ENCODE peak calls at places on chromosomes 16 and 17, in five cellular contexts. P, B, R, C and V are unnamed samples.

GRCh38 chr16:66277311-66278070 is 89.0 kb upstream of the CDH5 start:
- DNase-seq in P (no peak), B (no peak), R (no peak), C (peak; percentile 38), V (no peak)

GRCh38 chr17:67246648-67247415 is 1.8 kb upstream of the HELZ start:
- DNase-seq in P (peak; percentile 73), B (peak; percentile 90), R (peak; percentile 77), C (peak; percentile 99), V (no peak)

GRCh38 chr16:67923414-67924127 is 8.1 kb downstream of the CTRL start:
- DNase-seq in P (peak; percentile 25), B (no peak), R (no peak), C (no peak), V (peak; percentile 67)

GRCh38 chr17:13346081-13346533 is 255.6 kb downstream of the HS3ST3A1 start:
- DNase-seq in P (peak; percentile 98), B (no peak), R (no peak), C (peak; percentile 45), V (no peak)

GRCh38 chr16:15966420-15967222 is 17.2 kb downstream of the ABCC1 start:
- DNase-seq in P (peak; percentile 92), B (no peak), R (peak; percentile 92), C (peak; percentile 85), V (peak; percentile 69)

GRCh38 chr17:41451154-41451728 is 10.5 kb upstream of the KRT38 start:
- DNase-seq in P (peak; percentile 51), B (no peak), R (no peak), C (no peak), V (no peak)

GRCh38 chr16:38941-39892 is 14.2 kb downstream of the POLR3K start:
- DNase-seq in P (no peak), B (peak; percentile 81), R (no peak), C (peak; percentile 67), V (no peak)

GRCh38 chr16:27642753-27643152 is 92.8 kb downstream of the KATNIP start:
- DNase-seq in P (peak; percentile 20), B (peak; percentile 28), R (peak; percentile 44), C (peak; percentile 56), V (peak; percentile 39)

GRCh38 chr17:1829579-1830257 is at the start of the genes RPA1 and SMYD4:
- DNase-seq in P (peak; percentile 85), B (peak; percentile 94), R (peak; percentile 89), C (peak; percentile 93), V (peak; percentile 95)

GRCh38 chr17:58308173-58308984 is 20.2 kb downstream of the TSPOAP1 start:
- DNase-seq in P (no peak), B (no peak), R (peak; percentile 35), C (no peak), V (peak; percentile 16)

DNA sequence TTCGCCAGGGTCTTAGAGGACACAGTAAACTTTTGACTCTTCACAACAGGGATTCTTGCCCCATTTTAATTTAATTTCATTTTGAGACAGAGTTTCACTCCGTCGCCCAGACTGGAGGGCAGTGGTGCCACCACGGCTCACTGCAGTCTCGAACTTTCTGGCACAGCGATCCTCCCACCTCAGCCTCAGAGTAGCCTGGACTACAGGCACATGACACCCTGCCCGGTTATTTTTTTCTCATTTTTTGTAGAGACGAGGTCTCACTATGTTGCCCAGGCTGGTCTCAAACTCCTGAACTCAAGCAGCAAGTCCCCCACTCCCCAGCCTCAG is 329 bp upstream of the NLE1 start:
- DNase-seq in P (no peak), B (no peak), R (no peak), C (no peak), V (no peak)
- TF ChIP-seq CTCF in P (no peak), B (no peak), R (no peak), C (no peak), V (no peak)

DNA sequence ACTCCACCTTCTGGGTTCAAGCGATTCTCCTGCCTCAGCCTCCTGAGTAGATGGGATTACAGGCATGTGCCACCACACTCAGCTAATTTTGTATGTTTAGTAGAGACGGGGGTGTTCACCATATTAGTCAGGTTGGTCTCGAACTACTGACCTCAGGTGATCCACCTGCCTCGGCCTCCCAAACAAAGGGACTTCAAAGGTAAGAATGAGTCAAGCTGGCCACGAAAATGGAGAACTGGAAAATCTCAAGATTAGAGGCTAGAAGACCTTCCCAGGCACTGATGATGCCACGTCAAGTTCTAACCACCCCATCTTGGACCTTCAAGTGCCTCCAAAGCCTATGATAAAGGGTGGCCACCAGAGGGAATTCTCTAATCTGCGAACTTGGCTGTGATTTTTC is 1.3 kb upstream of the CCL15 start:
- DNase-seq in P (no peak), B (peak; percentile 52), R (no peak), C (no peak), V (no peak)
- TF ChIP-seq CTCF in P (no peak), B (no peak), R (no peak), C (no peak), V (no peak)

GRCh38 chr17:68509151-68510057 is 2.8 kb upstream of the PRKAR1A start:
- DNase-seq in P (no peak), B (peak; percentile 55), R (no peak), C (peak; percentile 43), V (no peak)

GRCh38 chr17:68511671-68512246 is 471 bp upstream of the PRKAR1A start:
- DNase-seq in P (peak; percentile 73), B (peak; percentile 74), R (peak; percentile 73), C (no peak), V (peak; percentile 92)

GRCh38 chr17:68512247-68512966 is at the start of gene PRKAR1A:
- DNase-seq in P (peak; percentile 92), B (peak; percentile 94), R (peak; percentile 96), C (peak; percentile 93), V (peak; percentile 97)

GRCh38 chr17:68512967-68513474 is 791 bp downstream of the PRKAR1A start:
- DNase-seq in P (peak; percentile 43), B (peak; percentile 16), R (peak; percentile 69), C (peak; percentile 48), V (peak; percentile 36)

GRCh38 chr17:68511254-68511670 is 968 bp upstream of the PRKAR1A start:
- DNase-seq in P (no peak), B (no peak), R (no peak), C (no peak), V (no peak)
- TF ChIP-seq CTCF in P (no peak), B (no peak), R (no peak), C (no peak), V (no peak)

GRCh38 chr17:40417258-40417608 is 463 bp downstream of the TOP2A start:
- DNase-seq in P (peak; percentile 12), B (no peak), R (peak; percentile 58), C (peak; percentile 18), V (no peak)
- TF ChIP-seq CTCF in P (no peak), B (no peak), R (no peak), C (no peak), V (peak; percentile 5)

DNA sequence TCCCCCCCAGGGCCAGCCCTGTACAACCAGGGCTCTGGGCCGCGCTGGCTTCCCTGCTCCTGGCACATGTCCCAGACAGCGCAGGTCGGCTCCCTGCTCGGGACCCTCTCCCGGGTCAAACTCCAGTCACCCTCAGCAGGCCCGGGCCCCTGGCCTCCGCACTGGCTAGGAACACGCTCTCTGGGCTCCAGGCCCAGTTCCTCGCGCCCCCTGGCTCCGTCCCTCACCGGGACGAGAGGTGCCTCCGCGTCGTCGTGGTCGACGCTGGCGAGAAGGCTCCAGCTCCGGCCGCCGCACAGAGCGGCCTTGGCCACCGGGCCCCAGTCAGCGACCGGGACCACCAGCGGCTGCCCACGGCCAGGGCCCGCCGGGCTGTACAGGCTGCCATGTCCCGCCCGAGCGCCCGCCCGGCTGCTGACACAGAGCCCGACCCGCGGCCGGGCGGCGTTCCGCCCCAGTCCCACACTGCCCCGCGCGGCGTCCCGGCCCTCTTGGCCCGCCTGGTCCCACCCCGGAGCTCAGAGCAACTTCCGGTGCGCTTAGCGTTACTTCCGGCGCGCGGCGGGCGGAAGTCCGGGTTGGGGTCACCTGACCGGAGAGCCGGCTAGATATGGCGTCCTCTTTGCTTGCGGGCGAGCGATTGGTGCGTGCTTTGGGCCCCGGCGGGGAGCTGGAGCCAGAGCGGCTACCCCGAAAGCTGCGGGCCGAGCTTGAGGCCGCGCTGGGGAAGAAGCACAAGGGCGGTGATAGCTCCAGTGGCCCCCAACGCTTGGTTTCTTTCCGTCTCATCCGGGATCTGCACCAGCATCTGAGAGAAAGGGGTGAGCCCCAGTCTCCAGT is at the start of gene POLDIP2:
- DNase-seq in P (peak; percentile 93), B (peak; percentile 97), R (peak; percentile 96), C (peak; percentile 97), V (peak; percentile 96)
- TF ChIP-seq CTCF in P (no peak), B (peak; percentile 11), R (no peak), C (no peak), V (no peak)

DNA sequence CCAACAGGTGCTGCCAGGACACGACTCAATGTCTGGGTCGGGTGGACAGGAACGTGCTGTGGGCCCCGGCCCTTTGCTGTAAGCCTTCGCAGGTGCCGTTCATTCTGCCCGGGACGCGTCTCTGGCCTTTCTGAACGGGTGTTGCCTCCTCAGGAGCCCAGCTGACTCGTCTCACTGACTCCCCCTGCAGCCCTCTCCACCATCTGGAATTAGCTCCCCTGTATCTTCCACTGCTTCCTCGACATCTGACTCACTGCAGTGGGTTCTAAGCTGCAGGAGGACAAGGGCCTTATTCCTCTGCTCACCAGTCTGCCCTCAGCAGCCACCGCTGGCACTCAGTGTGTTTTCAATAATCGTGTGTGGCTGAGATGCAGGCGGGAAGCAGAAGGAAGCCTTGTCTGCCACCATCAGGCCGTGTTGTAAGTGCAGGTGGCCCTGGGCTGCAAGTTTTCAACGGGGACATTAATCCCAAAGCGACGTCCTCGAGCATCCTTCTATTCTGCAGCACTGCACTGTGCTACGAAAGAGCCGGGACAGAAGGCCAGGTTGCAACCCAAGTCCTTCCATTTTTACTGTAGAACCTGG is 256.2 kb downstream of the FOXL1 start:
- DNase-seq in P (peak; percentile 81), B (no peak), R (peak; percentile 19), C (no peak), V (peak; percentile 26)
- TF ChIP-seq CTCF in P (peak; percentile 6), B (no peak), R (peak; percentile 1), C (peak; percentile 21), V (no peak)

GRCh38 chr16:48047273-48047672 is 108.5 kb downstream of the ABCC12 start:
- DNase-seq in P (no peak), B (no peak), R (no peak), C (no peak), V (no peak)

GRCh38 chr16:48044117-48044516 is 111.7 kb downstream of the ABCC12 start:
- DNase-seq in P (no peak), B (no peak), R (no peak), C (no peak), V (no peak)

GRCh38 chr16:48047755-48048154 is 108.0 kb downstream of the ABCC12 start:
- DNase-seq in P (no peak), B (no peak), R (no peak), C (no peak), V (no peak)

GRCh38 chr16:48041861-48042435 is 113.8 kb downstream of the ABCC12 start:
- DNase-seq in P (no peak), B (peak; percentile 18), R (peak; percentile 24), C (peak; percentile 10), V (no peak)
- TF ChIP-seq CTCF in P (no peak), B (no peak), R (no peak), C (peak; percentile 26), V (no peak)